ENCODE peak calls at places on chromosomes 4 and X, in four cellular contexts. R is Ammon's horn, Q is HS-5, P is RKO. M is an unnamed sample.

GRCh38 chr4:45795165-45795564 is 328.7 kb downstream of the GABRG1 start:
- DNase-seq in R (no peak), Q (no peak), P (no peak), M (no peak)

GRCh38 chrX:115531818-115532403 is 29.1 kb upstream of the PLS3 start:
- DNase-seq in R (no peak), Q (no peak), P (no peak), M (no peak)

GRCh38 chrX:42530027-42530426 is 247.9 kb downstream of the PPP1R2C start:
- DNase-seq in Q (peak), P (peak), R (no peak), M (no peak)

GRCh38 chrX:48068096-48068887 is 3.1 kb downstream of the ZNF630 start:
- DNase-seq in R (no peak), P (no peak), Q (no peak), M (no peak)

GRCh38 chrX:36431819-36432218 is 512.3 kb downstream of the CFAP47 start:
- DNase-seq in R (no peak), Q (peak), P (peak), M (no peak)

GRCh38 chrX:7446815-7447214 is 298.9 kb upstream of the PUDP start:
- DNase-seq in Q (no peak), R (no peak), P (no peak), M (no peak)

GRCh38 chr4:15500721-15501120 is 31.0 kb downstream of the CC2D2A start:
- DNase-seq in R (no peak), P (no peak), Q (no peak), M (no peak)

GRCh38 chr4:125582302-125582701 is 267.5 kb downstream of the FAT4 start:
- DNase-seq in P (no peak), Q (peak), R (no peak), M (no peak)

GRCh38 chr4:48196758-48197504 is 62.9 kb upstream of the TXK start:
- DNase-seq in R (no peak), P (no peak), Q (no peak), M (no peak)

GRCh38 chrX:41320393-41320792 is 13.6 kb upstream of the DDX3X start:
- DNase-seq in Q (no peak), P (no peak), R (no peak), M (no peak)

GRCh38 chrX:154057790-154058189 is 38.1 kb upstream of the IRAK1 start:
- DNase-seq in P (no peak), Q (no peak), R (no peak), M (no peak)

GRCh38 chrX:45322382-45322781 is 121.7 kb upstream of the DIPK2B start:
- DNase-seq in R (peak), Q (peak), P (peak), M (peak)

GRCh38 chr4:70945046-70945445 is 42.9 kb downstream of the MOB1B start:
- DNase-seq in Q (no peak), R (peak), P (no peak), M (no peak)

GRCh38 chr4:185887125-185887524 is 75.1 kb upstream of the SORBS2 start:
- DNase-seq in R (no peak), Q (no peak), P (no peak), M (no peak)

GRCh38 chr4:159235779-159236368 is 133.0 kb downstream of the RAPGEF2 start:
- DNase-seq in R (no peak), P (no peak), Q (no peak), M (no peak)

GRCh38 chr4:70969076-70969475 is 24.4 kb upstream of the DCK start:
- DNase-seq in P (no peak), R (no peak), Q (no peak), M (no peak)

GRCh38 chrX:97074400-97074799 is 190.7 kb downstream of the RPA4 start:
- DNase-seq in Q (no peak), P (no peak), R (no peak), M (no peak)

GRCh38 chr4:125097729-125098128 is 217.0 kb upstream of the FAT4 start:
- DNase-seq in R (no peak), Q (no peak), P (peak), M (no peak)

GRCh38 chrX:97189668-97190067 is 306.0 kb downstream of the RPA4 start:
- DNase-seq in P (no peak), R (no peak), Q (no peak), M (no peak)